ENCODE peak calls at places on chromosomes 2 and 18, in seven cellular contexts. L, C, Q, K, D, O and M are unnamed samples.

GRCh38 chr18:59484796-59485328 is 125.8 kb upstream of the LMAN1 start:
- DNase-seq in L (no peak), D (no peak), K (no peak), Q (no peak), C (peak), O (no peak), M (no peak)

GRCh38 chr18:45402485-45403056 is 212.7 kb upstream of the SLC14A2 start:
- DNase-seq in L (no peak), D (peak), Q (no peak), K (no peak), C (peak), O (no peak), M (no peak)

GRCh38 chr2:189177441-189177840 is 2.1 kb downstream of the COL5A2 start:
- DNase-seq in K (no peak), Q (no peak), O (no peak), L (no peak), D (no peak), C (no peak), M (no peak)

GRCh38 chr18:63161032-63161727 is 158.4 kb downstream of the BCL2 start:
- DNase-seq in O (no peak), L (peak), C (no peak), D (no peak), Q (no peak), K (no peak), M (peak)

GRCh38 chr18:74196220-74197119 is 48.1 kb downstream of the TIMM21 start:
- DNase-seq in O (no peak), K (peak), C (peak), Q (no peak), L (peak), D (peak), M (peak)

GRCh38 chr2:189698020-189698887 is 23.8 kb downstream of the ANKAR start:
- DNase-seq in K (peak), C (peak), Q (no peak), L (peak), D (peak), O (no peak), M (peak)

GRCh38 chr2:156110890-156111289 is 221.6 kb downstream of the NR4A2 start:
- DNase-seq in C (no peak), D (peak), L (peak), O (no peak), Q (no peak), K (no peak), M (peak)

GRCh38 chr18:74742573-74742972 is 144.9 kb downstream of the ZNF407 start:
- DNase-seq in Q (no peak), D (no peak), O (no peak), L (no peak), K (no peak), C (peak), M (no peak)

GRCh38 chr2:234218261-234219180 is 168.0 kb downstream of the SPP2 start:
- DNase-seq in O (no peak), K (no peak), D (no peak), L (no peak), C (peak), Q (no peak), M (no peak)

GRCh38 chr18:44973282-44973681 is 292.6 kb downstream of the SETBP1 start:
- DNase-seq in D (peak), L (no peak), Q (no peak), O (no peak), K (no peak), C (peak), M (no peak)

GRCh38 chr18:4807495-4808293 is 352.6 kb upstream of the DLGAP1 start:
- DNase-seq in L (no peak), C (no peak), K (no peak), Q (no peak), O (no peak), D (no peak), M (no peak)

GRCh38 chr2:62439425-62439824 is 66.6 kb downstream of the TMEM17 start:
- DNase-seq in K (no peak), Q (no peak), D (no peak), O (no peak), C (no peak), L (no peak), M (no peak)

GRCh38 chr2:23410596-23410995 is 25.6 kb downstream of the KLHL29 start:
- DNase-seq in C (peak), Q (no peak), D (no peak), O (no peak), K (no peak), L (no peak), M (no peak)

GRCh38 chr2:119546446-119546765 is 2.2 kb downstream of the CFAP221 start:
- DNase-seq in D (no peak), Q (no peak), L (no peak), O (no peak), K (no peak), C (no peak), M (no peak)

GRCh38 chr2:167964650-167965404 is 282.6 kb downstream of the STK39 start:
- DNase-seq in O (no peak), L (peak), C (peak), Q (no peak), K (no peak), D (peak), M (peak)

GRCh38 chr2:21317131-21317530 is 193.4 kb downstream of the TDRD15 start:
- DNase-seq in D (peak), Q (no peak), C (no peak), L (peak), K (peak), O (peak), M (peak)

GRCh38 chr2:67210430-67210829 is 186.7 kb upstream of the ETAA1 start:
- DNase-seq in O (no peak), D (no peak), Q (no peak), K (no peak), L (no peak), C (no peak), M (no peak)

GRCh38 chr2:14535156-14535555 is 97.4 kb upstream of the LRATD1 start:
- DNase-seq in K (no peak), D (peak), O (no peak), L (no peak), C (no peak), Q (no peak), M (no peak)

GRCh38 chr2:29345236-29345635 is 230.0 kb downstream of the CLIP4 start:
- DNase-seq in O (no peak), D (no peak), C (no peak), Q (no peak), K (no peak), L (no peak), M (no peak)

GRCh38 chr2:86305195-86305975 is 32.0 kb downstream of the REEP1 start:
- DNase-seq in Q (no peak), K (no peak), O (no peak), D (no peak), L (no peak), C (no peak), M (no peak)

GRCh38 chr2:237682151-237682550 is 54.8 kb downstream of the LRRFIP1 start:
- DNase-seq in Q (no peak), D (no peak), O (no peak), C (no peak), L (no peak), K (no peak), M (no peak)

GRCh38 chr2:219286436-219287115 is 7.4 kb downstream of the DNAJB2 start:
- DNase-seq in K (no peak), C (peak), L (peak), Q (no peak), D (peak), O (no peak), M (peak)

GRCh38 chr2:43007901-43008300 is 215.5 kb upstream of the HAAO start:
- DNase-seq in K (peak), O (no peak), Q (no peak), L (no peak), C (no peak), D (no peak), M (no peak)

GRCh38 chr2:11147263-11147662 is 8.0 kb upstream of the SLC66A3 start:
- DNase-seq in C (no peak), K (no peak), L (no peak), Q (no peak), D (no peak), O (no peak), M (no peak)

GRCh38 chr2:43840961-43841360 is 2.2 kb downstream of the ABCG8 start:
- DNase-seq in C (peak), O (no peak), Q (no peak), D (no peak), K (peak), L (peak), M (peak)

GRCh38 chr2:177545981-177546600 is 153.5 kb downstream of the AGPS start:
- DNase-seq in Q (no peak), O (no peak), K (no peak), D (no peak), L (no peak), C (no peak), M (no peak)

DNA sequence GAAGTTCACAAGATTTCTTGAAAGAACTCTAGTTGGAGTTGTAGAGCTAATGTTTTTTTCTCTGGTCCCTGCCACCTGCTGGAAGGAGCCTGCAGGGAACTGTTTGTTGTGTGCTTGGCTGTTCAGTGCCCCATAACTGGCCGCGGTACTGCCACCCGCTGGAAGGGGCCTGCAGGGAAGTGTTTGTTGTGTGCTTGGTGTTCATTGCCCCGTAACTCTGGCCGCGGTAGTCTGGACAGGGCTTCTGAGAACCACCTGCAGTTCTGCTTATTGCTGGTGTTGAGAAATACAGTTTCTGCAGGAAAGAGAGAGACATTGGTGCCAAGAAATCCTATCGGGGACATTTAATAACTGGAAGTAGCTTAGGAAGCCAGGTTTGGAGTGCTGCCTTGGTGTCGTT is 58.1 kb downstream of the AGAP1 start:
- DNase-seq in Q (peak), O (peak), K (peak), L (no peak), D (peak), C (peak), M (no peak)
- TF ChIP-seq CTCF in Q (peak), O (peak), K (peak), L (no peak), D (peak), C (peak), M (no peak)

GRCh38 chr18:8952796-8953760 is 149.4 kb upstream of the NDUFV2 start:
- DNase-seq in C (peak), L (no peak), Q (no peak), K (no peak), D (peak), O (no peak), M (no peak)
- TF ChIP-seq CTCF in C (peak), L (no peak), Q (no peak), K (no peak), D (no peak), O (no peak), M (no peak)

GRCh38 chr2:6447209-6447608 is 418.5 kb downstream of the CMPK2 start:
- DNase-seq in D (no peak), C (no peak), L (no peak), Q (no peak), O (no peak), K (no peak), M (no peak)

GRCh38 chr2:6454286-6454990 is 411.3 kb downstream of the CMPK2 start:
- DNase-seq in L (no peak), C (no peak), Q (no peak), K (no peak), O (no peak), D (no peak), M (no peak)

GRCh38 chr2:6452702-6453481 is 412.8 kb downstream of the CMPK2 start:
- DNase-seq in D (no peak), K (no peak), O (no peak), C (peak), Q (no peak), L (no peak), M (no peak)
- TF ChIP-seq CTCF in D (no peak), K (no peak), O (no peak), C (peak), Q (no peak), L (no peak), M (peak)

GRCh38 chr18:80023173-80023572 is 11.1 kb upstream of the RBFA start:
- DNase-seq in L (no peak), C (no peak), Q (no peak), D (no peak), O (no peak), K (no peak), M (no peak)
- TF ChIP-seq CTCF in L (peak), C (peak), Q (peak), D (peak), O (no peak), K (no peak), M (peak)

DNA sequence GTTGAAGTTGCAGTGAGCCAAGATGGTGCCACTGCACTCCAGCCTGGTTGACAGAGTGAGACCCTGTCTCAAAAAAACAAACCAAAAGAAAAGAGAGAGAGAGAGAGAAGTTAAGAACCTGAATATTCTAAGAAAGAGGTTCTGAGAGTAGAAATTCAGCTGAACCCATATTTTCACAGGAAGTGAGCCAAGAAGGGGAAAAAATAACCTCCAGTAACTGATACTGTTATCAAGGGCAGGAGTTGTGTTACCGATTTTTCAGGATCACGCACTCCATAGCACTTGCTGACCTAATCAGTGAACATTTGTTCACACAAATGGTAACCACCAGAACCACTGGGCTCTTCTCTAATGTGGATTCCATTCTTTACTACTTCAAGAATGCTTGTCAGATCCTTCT is 39.1 kb upstream of the BZW1 start:
- DNase-seq in C (no peak), Q (no peak), D (no peak), O (no peak), L (no peak), K (no peak), M (no peak)
- TF ChIP-seq CTCF in C (no peak), Q (no peak), D (no peak), O (no peak), L (no peak), K (no peak), M (no peak)

DNA sequence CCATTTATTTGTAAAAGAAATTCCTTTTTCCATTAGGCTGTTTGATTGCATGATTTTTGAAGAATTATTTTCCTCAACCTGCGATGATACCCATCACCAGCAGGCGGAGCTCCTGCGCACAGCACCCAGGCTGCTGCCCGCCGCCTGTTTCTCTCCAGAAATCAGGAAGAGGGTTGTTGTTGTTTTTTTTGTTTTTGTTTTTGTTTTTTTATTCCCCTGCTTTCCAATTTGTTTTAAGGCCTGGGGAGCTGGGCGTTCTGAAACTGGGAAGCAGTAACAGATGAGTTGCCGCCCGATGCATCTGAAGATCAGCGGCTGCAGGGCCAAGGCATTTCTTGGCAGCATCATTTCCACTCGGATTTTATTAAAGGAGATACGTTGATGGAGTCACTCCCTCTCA is 132.1 kb downstream of the MBP start:
- DNase-seq in C (peak), O (peak), Q (no peak), L (peak), K (peak), D (peak), M (peak)
- TF ChIP-seq CTCF in C (peak), O (peak), Q (peak), L (peak), K (peak), D (peak), M (peak)

GRCh38 chr2:217279130-217279529 is 419.3 kb upstream of the TNP1 start:
- DNase-seq in O (no peak), Q (no peak), L (no peak), D (no peak), C (peak), K (no peak), M (no peak)
- TF ChIP-seq CTCF in O (no peak), Q (no peak), L (no peak), D (no peak), C (peak), K (no peak), M (no peak)

GRCh38 chr2:154850532-154850931 is 152.0 kb downstream of the KCNJ3 start:
- DNase-seq in O (no peak), C (no peak), K (no peak), L (no peak), Q (no peak), D (no peak), M (no peak)
- TF ChIP-seq CTCF in O (no peak), C (no peak), K (no peak), L (no peak), Q (no peak), D (no peak), M (no peak)

DNA sequence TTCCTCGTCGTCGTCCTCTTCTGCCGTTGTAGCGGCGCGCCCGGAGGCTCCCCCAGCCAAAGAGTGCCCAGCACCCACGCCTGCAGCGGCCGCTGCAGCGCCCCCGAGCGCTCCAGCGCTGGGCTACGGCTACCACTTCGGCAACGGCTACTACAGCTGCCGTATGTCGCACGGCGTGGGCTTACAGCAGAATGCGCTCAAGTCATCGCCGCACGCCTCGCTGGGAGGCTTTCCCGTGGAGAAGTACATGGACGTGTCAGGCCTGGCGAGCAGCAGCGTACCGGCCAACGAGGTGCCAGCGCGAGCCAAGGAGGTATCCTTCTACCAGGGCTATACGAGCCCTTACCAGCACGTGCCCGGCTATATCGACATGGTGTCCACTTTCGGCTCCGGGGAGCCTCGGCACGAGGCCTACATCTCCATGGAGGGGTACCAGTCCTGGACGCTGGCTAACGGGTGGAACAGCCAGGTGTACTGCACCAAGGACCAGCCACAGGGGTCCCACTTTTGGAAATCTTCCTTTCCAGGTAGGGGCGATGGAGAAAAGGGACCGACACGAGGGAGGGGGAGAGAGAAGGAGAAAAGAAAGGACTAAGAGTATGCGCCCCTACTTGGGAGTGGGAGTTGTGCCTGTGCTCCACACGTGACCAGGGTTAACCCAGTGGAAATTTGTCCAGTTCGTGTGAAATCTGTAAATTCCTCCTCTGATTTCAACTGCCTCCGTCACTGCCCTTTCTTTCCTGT is 796 bp downstream of the HOXD13 start:
- DNase-seq in Q (peak), K (no peak), C (peak), D (no peak), O (no peak), L (no peak), M (no peak)
- TF ChIP-seq CTCF in Q (no peak), K (no peak), C (peak), D (no peak), O (no peak), L (no peak), M (peak)